ENCODE peak calls at places on chromosomes 1 and 21, in seven cellular contexts. One of them, this sample, is unnamed.

GRCh38 chr1:173997796-173998195 is 24.4 kb downstream of the RC3H1 start:
- DNase-seq in cardiac septum: no peak
- DNase-seq in GM13976: no peak
- DNase-seq in effector CD8-positive, alpha-beta T cell: no peak
- DNase-seq in RWPE1: no peak
- DNase-seq in Ammon's horn: no peak
- DNase-seq in stimulated activated CD4-positive, alpha-beta T cell treated with anti-CD3 and anti-CD28 coated beads, Interleukin-4, amount 100 ng/mL, for 48 hours: no peak
- DNase-seq in this sample: no peak

GRCh38 chr21:44802396-44803153 is 955 bp upstream of the UBE2G2 start:
- DNase-seq in Ammon's horn: no peak
- DNase-seq in effector CD8-positive, alpha-beta T cell: no peak
- DNase-seq in cardiac septum: no peak
- DNase-seq in GM13976: no peak
- DNase-seq in stimulated activated CD4-positive, alpha-beta T cell treated with anti-CD3 and anti-CD28 coated beads, Interleukin-4, amount 100 ng/mL, for 48 hours: no peak
- DNase-seq in RWPE1: peak
- DNase-seq in this sample: no peak

GRCh38 chr1:235624751-235625192 is 24.8 kb downstream of the GNG4 start:
- DNase-seq in RWPE1: no peak
- DNase-seq in Ammon's horn: no peak
- DNase-seq in effector CD8-positive, alpha-beta T cell: no peak
- DNase-seq in stimulated activated CD4-positive, alpha-beta T cell treated with anti-CD3 and anti-CD28 coated beads, Interleukin-4, amount 100 ng/mL, for 48 hours: no peak
- DNase-seq in GM13976: no peak
- DNase-seq in cardiac septum: no peak
- DNase-seq in this sample: no peak

GRCh38 chr1:230113605-230114241 is 46.7 kb downstream of the GALNT2 start:
- DNase-seq in GM13976: no peak
- DNase-seq in cardiac septum: no peak
- DNase-seq in stimulated activated CD4-positive, alpha-beta T cell treated with anti-CD3 and anti-CD28 coated beads, Interleukin-4, amount 100 ng/mL, for 48 hours: no peak
- DNase-seq in RWPE1: peak
- DNase-seq in Ammon's horn: peak
- DNase-seq in effector CD8-positive, alpha-beta T cell: no peak
- DNase-seq in this sample: no peak

GRCh38 chr1:66480162-66480561 is 53.8 kb upstream of the SGIP1 start:
- DNase-seq in effector CD8-positive, alpha-beta T cell: no peak
- DNase-seq in GM13976: no peak
- DNase-seq in stimulated activated CD4-positive, alpha-beta T cell treated with anti-CD3 and anti-CD28 coated beads, Interleukin-4, amount 100 ng/mL, for 48 hours: no peak
- DNase-seq in RWPE1: no peak
- DNase-seq in cardiac septum: no peak
- DNase-seq in Ammon's horn: no peak
- DNase-seq in this sample: no peak

GRCh38 chr1:19121192-19121591 is 88.9 kb downstream of the UBR4 start:
- DNase-seq in stimulated activated CD4-positive, alpha-beta T cell treated with anti-CD3 and anti-CD28 coated beads, Interleukin-4, amount 100 ng/mL, for 48 hours: no peak
- DNase-seq in cardiac septum: no peak
- DNase-seq in effector CD8-positive, alpha-beta T cell: no peak
- DNase-seq in GM13976: no peak
- DNase-seq in Ammon's horn: no peak
- DNase-seq in RWPE1: no peak
- DNase-seq in this sample: no peak

GRCh38 chr1:66244429-66244828 is 289.5 kb upstream of the SGIP1 start:
- DNase-seq in stimulated activated CD4-positive, alpha-beta T cell treated with anti-CD3 and anti-CD28 coated beads, Interleukin-4, amount 100 ng/mL, for 48 hours: no peak
- DNase-seq in RWPE1: no peak
- DNase-seq in effector CD8-positive, alpha-beta T cell: no peak
- DNase-seq in GM13976: no peak
- DNase-seq in cardiac septum: no peak
- DNase-seq in Ammon's horn: peak
- DNase-seq in this sample: no peak

GRCh38 chr1:182611326-182611725 is 7.1 kb upstream of the RGS16 start:
- DNase-seq in cardiac septum: no peak
- DNase-seq in Ammon's horn: no peak
- DNase-seq in stimulated activated CD4-positive, alpha-beta T cell treated with anti-CD3 and anti-CD28 coated beads, Interleukin-4, amount 100 ng/mL, for 48 hours: no peak
- DNase-seq in effector CD8-positive, alpha-beta T cell: no peak
- DNase-seq in RWPE1: no peak
- DNase-seq in GM13976: no peak
- DNase-seq in this sample: no peak

GRCh38 chr1:167453156-167453555 is 65.2 kb downstream of the CD247 start:
- DNase-seq in stimulated activated CD4-positive, alpha-beta T cell treated with anti-CD3 and anti-CD28 coated beads, Interleukin-4, amount 100 ng/mL, for 48 hours: no peak
- DNase-seq in Ammon's horn: no peak
- DNase-seq in cardiac septum: no peak
- DNase-seq in RWPE1: no peak
- DNase-seq in effector CD8-positive, alpha-beta T cell: no peak
- DNase-seq in GM13976: no peak
- DNase-seq in this sample: no peak

GRCh38 chr1:158053276-158053675 is 59.8 kb downstream of the KIRREL1 start:
- DNase-seq in stimulated activated CD4-positive, alpha-beta T cell treated with anti-CD3 and anti-CD28 coated beads, Interleukin-4, amount 100 ng/mL, for 48 hours: no peak
- DNase-seq in GM13976: no peak
- DNase-seq in cardiac septum: no peak
- DNase-seq in effector CD8-positive, alpha-beta T cell: no peak
- DNase-seq in RWPE1: no peak
- DNase-seq in Ammon's horn: no peak
- DNase-seq in this sample: no peak

GRCh38 chr1:33966346-33967141 is 102.7 kb downstream of the HMGB4 start:
- DNase-seq in stimulated activated CD4-positive, alpha-beta T cell treated with anti-CD3 and anti-CD28 coated beads, Interleukin-4, amount 100 ng/mL, for 48 hours: no peak
- DNase-seq in Ammon's horn: no peak
- DNase-seq in cardiac septum: peak
- DNase-seq in GM13976: no peak
- DNase-seq in effector CD8-positive, alpha-beta T cell: no peak
- DNase-seq in RWPE1: no peak
- DNase-seq in this sample: no peak

GRCh38 chr1:107782192-107782845 is 182.7 kb downstream of the VAV3 start:
- DNase-seq in Ammon's horn: peak
- DNase-seq in RWPE1: peak
- DNase-seq in GM13976: no peak
- DNase-seq in cardiac septum: no peak
- DNase-seq in stimulated activated CD4-positive, alpha-beta T cell treated with anti-CD3 and anti-CD28 coated beads, Interleukin-4, amount 100 ng/mL, for 48 hours: peak
- DNase-seq in effector CD8-positive, alpha-beta T cell: peak
- DNase-seq in this sample: no peak

GRCh38 chr21:30072496-30072895 is 94.1 kb downstream of the CLDN17 start:
- DNase-seq in Ammon's horn: peak
- DNase-seq in GM13976: no peak
- DNase-seq in effector CD8-positive, alpha-beta T cell: no peak
- DNase-seq in cardiac septum: no peak
- DNase-seq in RWPE1: peak
- DNase-seq in stimulated activated CD4-positive, alpha-beta T cell treated with anti-CD3 and anti-CD28 coated beads, Interleukin-4, amount 100 ng/mL, for 48 hours: no peak
- DNase-seq in this sample: no peak

GRCh38 chr1:116373451-116374339 is 651 bp downstream of the ATP1A1 start:
- DNase-seq in Ammon's horn: peak
- DNase-seq in cardiac septum: peak
- DNase-seq in stimulated activated CD4-positive, alpha-beta T cell treated with anti-CD3 and anti-CD28 coated beads, Interleukin-4, amount 100 ng/mL, for 48 hours: peak
- DNase-seq in GM13976: peak
- DNase-seq in effector CD8-positive, alpha-beta T cell: peak
- DNase-seq in RWPE1: no peak
- DNase-seq in this sample: peak

GRCh38 chr1:206684478-206685255 is at the start of gene MAPKAPK2:
- DNase-seq in GM13976: peak
- DNase-seq in Ammon's horn: peak
- DNase-seq in stimulated activated CD4-positive, alpha-beta T cell treated with anti-CD3 and anti-CD28 coated beads, Interleukin-4, amount 100 ng/mL, for 48 hours: peak
- DNase-seq in RWPE1: peak
- DNase-seq in cardiac septum: peak
- DNase-seq in effector CD8-positive, alpha-beta T cell: peak
- DNase-seq in this sample: peak

GRCh38 chr21:28714795-28715464 is 277.7 kb downstream of the LTN1 start:
- DNase-seq in GM13976: no peak
- DNase-seq in RWPE1: no peak
- DNase-seq in effector CD8-positive, alpha-beta T cell: no peak
- DNase-seq in Ammon's horn: no peak
- DNase-seq in cardiac septum: no peak
- DNase-seq in stimulated activated CD4-positive, alpha-beta T cell treated with anti-CD3 and anti-CD28 coated beads, Interleukin-4, amount 100 ng/mL, for 48 hours: no peak
- DNase-seq in this sample: no peak

GRCh38 chr1:203338335-203339036 is 12.4 kb downstream of the FMOD start:
- DNase-seq in cardiac septum: no peak
- DNase-seq in effector CD8-positive, alpha-beta T cell: peak
- DNase-seq in GM13976: peak
- DNase-seq in stimulated activated CD4-positive, alpha-beta T cell treated with anti-CD3 and anti-CD28 coated beads, Interleukin-4, amount 100 ng/mL, for 48 hours: peak
- DNase-seq in RWPE1: peak
- DNase-seq in Ammon's horn: peak
- DNase-seq in this sample: no peak

GRCh38 chr1:67084765-67085318 is 30.9 kb upstream of the SLC35D1 start:
- DNase-seq in stimulated activated CD4-positive, alpha-beta T cell treated with anti-CD3 and anti-CD28 coated beads, Interleukin-4, amount 100 ng/mL, for 48 hours: no peak
- DNase-seq in GM13976: no peak
- DNase-seq in RWPE1: no peak
- DNase-seq in effector CD8-positive, alpha-beta T cell: no peak
- DNase-seq in cardiac septum: no peak
- DNase-seq in Ammon's horn: no peak
- DNase-seq in this sample: no peak

GRCh38 chr1:228149341-228150020 is at the start of gene GJC2:
- DNase-seq in effector CD8-positive, alpha-beta T cell: no peak
- DNase-seq in RWPE1: peak
- DNase-seq in Ammon's horn: peak
- DNase-seq in cardiac septum: peak
- DNase-seq in GM13976: peak
- DNase-seq in stimulated activated CD4-positive, alpha-beta T cell treated with anti-CD3 and anti-CD28 coated beads, Interleukin-4, amount 100 ng/mL, for 48 hours: no peak
- DNase-seq in this sample: no peak

GRCh38 chr1:62077821-62078220 is 116.8 kb upstream of the L1TD1 start:
- DNase-seq in cardiac septum: no peak
- DNase-seq in RWPE1: no peak
- DNase-seq in GM13976: no peak
- DNase-seq in Ammon's horn: peak
- DNase-seq in stimulated activated CD4-positive, alpha-beta T cell treated with anti-CD3 and anti-CD28 coated beads, Interleukin-4, amount 100 ng/mL, for 48 hours: no peak
- DNase-seq in effector CD8-positive, alpha-beta T cell: no peak
- DNase-seq in this sample: no peak

GRCh38 chr21:43361493-43362296 is 65.2 kb downstream of the SIK1 start:
- DNase-seq in Ammon's horn: no peak
- DNase-seq in effector CD8-positive, alpha-beta T cell: peak
- DNase-seq in GM13976: peak
- DNase-seq in RWPE1: peak
- DNase-seq in cardiac septum: no peak
- DNase-seq in stimulated activated CD4-positive, alpha-beta T cell treated with anti-CD3 and anti-CD28 coated beads, Interleukin-4, amount 100 ng/mL, for 48 hours: no peak
- DNase-seq in this sample: peak

GRCh38 chr1:107877092-107877491 is 87.9 kb downstream of the VAV3 start:
- DNase-seq in Ammon's horn: no peak
- DNase-seq in effector CD8-positive, alpha-beta T cell: no peak
- DNase-seq in cardiac septum: no peak
- DNase-seq in stimulated activated CD4-positive, alpha-beta T cell treated with anti-CD3 and anti-CD28 coated beads, Interleukin-4, amount 100 ng/mL, for 48 hours: no peak
- DNase-seq in GM13976: no peak
- DNase-seq in RWPE1: peak
- DNase-seq in this sample: no peak

GRCh38 chr1:197464039-197464438 is 196.0 kb downstream of the CRB1 start:
- DNase-seq in Ammon's horn: peak
- DNase-seq in stimulated activated CD4-positive, alpha-beta T cell treated with anti-CD3 and anti-CD28 coated beads, Interleukin-4, amount 100 ng/mL, for 48 hours: no peak
- DNase-seq in cardiac septum: no peak
- DNase-seq in effector CD8-positive, alpha-beta T cell: no peak
- DNase-seq in GM13976: no peak
- DNase-seq in RWPE1: peak
- DNase-seq in this sample: no peak

GRCh38 chr1:94832446-94832845 is 12.3 kb downstream of the SLC44A3 start:
- DNase-seq in RWPE1: no peak
- DNase-seq in cardiac septum: no peak
- DNase-seq in GM13976: no peak
- DNase-seq in effector CD8-positive, alpha-beta T cell: no peak
- DNase-seq in Ammon's horn: no peak
- DNase-seq in stimulated activated CD4-positive, alpha-beta T cell treated with anti-CD3 and anti-CD28 coated beads, Interleukin-4, amount 100 ng/mL, for 48 hours: no peak
- DNase-seq in this sample: no peak

GRCh38 chr21:17343055-17343454 is 169.8 kb upstream of the CXADR start:
- DNase-seq in Ammon's horn: no peak
- DNase-seq in stimulated activated CD4-positive, alpha-beta T cell treated with anti-CD3 and anti-CD28 coated beads, Interleukin-4, amount 100 ng/mL, for 48 hours: no peak
- DNase-seq in cardiac septum: no peak
- DNase-seq in effector CD8-positive, alpha-beta T cell: no peak
- DNase-seq in GM13976: no peak
- DNase-seq in RWPE1: peak
- DNase-seq in this sample: no peak

GRCh38 chr1:203781962-203782361 is 13.5 kb upstream of the ZBED6 start:
- DNase-seq in RWPE1: no peak
- DNase-seq in cardiac septum: peak
- DNase-seq in Ammon's horn: no peak
- DNase-seq in effector CD8-positive, alpha-beta T cell: no peak
- DNase-seq in stimulated activated CD4-positive, alpha-beta T cell treated with anti-CD3 and anti-CD28 coated beads, Interleukin-4, amount 100 ng/mL, for 48 hours: no peak
- DNase-seq in GM13976: no peak
- DNase-seq in this sample: no peak

This sample was measured in stimulated activated CD8-positive, alpha-beta memory T cell treated with anti-CD3 and anti-CD28 coated beads, Interleukin-2, amount 100 ng/mL, for 48 hours.